ENCODE peak calls at places on chromosomes 4 and X, in four cellular contexts. B, E, Z and M are unnamed samples.

GRCh38 chrX:2690856-2691542 is at the start of gene CD99:
- DNase-seq in B (peak), E (peak), Z (peak), M (peak)

GRCh38 chr4:86274642-86275041 is 85.2 kb downstream of the MAPK10 start:
- DNase-seq in B (no peak), Z (no peak), E (no peak), M (no peak)

GRCh38 chrX:70476934-70477733 is 32.5 kb downstream of the DLG3 start:
- DNase-seq in B (no peak), E (peak), Z (peak), M (no peak)

GRCh38 chr4:127196656-127197352 is 436.0 kb upstream of the INTU start:
- DNase-seq in B (no peak), E (no peak), Z (no peak), M (no peak)

GRCh38 chr4:182429896-182430295 is 186.7 kb downstream of the TENM3 start:
- DNase-seq in Z (no peak), B (no peak), E (no peak), M (no peak)

GRCh38 chrX:98380106-98380505 is 1496.4 kb downstream of the RPA4 start:
- DNase-seq in Z (peak), E (no peak), B (no peak), M (no peak)

GRCh38 chr4:100649478-100649877 is 131.7 kb upstream of the EMCN start:
- DNase-seq in E (no peak), B (no peak), Z (no peak), M (no peak)

GRCh38 chrX:23783569-23784486 is 855 bp downstream of the SAT1 start:
- DNase-seq in E (no peak), B (no peak), Z (no peak), M (no peak)

GRCh38 chrX:109770780-109771179 is 37.7 kb upstream of the ACSL4 start:
- DNase-seq in Z (no peak), B (no peak), E (no peak), M (no peak)

GRCh38 chr4:76689079-76689817 is 208.7 kb downstream of the SOWAHB start:
- DNase-seq in E (peak), B (no peak), Z (no peak), M (no peak)

GRCh38 chr4:110049951-110050925 is 137.6 kb downstream of the EGF start:
- DNase-seq in E (peak), Z (peak), B (peak), M (peak)

GRCh38 chr4:921830-922331 is 10.2 kb downstream of the GAK start:
- DNase-seq in E (no peak), Z (no peak), B (no peak), M (no peak)

GRCh38 chrX:11533211-11533651 is 132.5 kb downstream of the ARHGAP6 start:
- DNase-seq in Z (peak), B (no peak), E (peak), M (peak)

GRCh38 chrX:45602151-45602550 is 401.5 kb upstream of the DIPK2B start:
- DNase-seq in E (peak), B (no peak), Z (no peak), M (no peak)

GRCh38 chr4:8592366-8593267 is at the start of gene CPZ:
- DNase-seq in E (peak), Z (no peak), B (no peak), M (no peak)